ENCODE peak calls at places on chromosomes 3 and 15, in eight cellular contexts. O is hepatocyte, Z is neuronal stem cell, A is body of pancreas, S is uterus, K is heart left ventricle, B is adrenal gland, X is aorta. V is an unnamed sample.

GRCh38 chr15:34650177-34650576 is 66.7 kb upstream of the GOLGA8B start:
- DNase-seq in O (no peak), Z (no peak), A (no peak), S (no peak), K (no peak), B (no peak), X (no peak), V (no peak)

GRCh38 chr15:80055933-80056332 is 3.5 kb upstream of the ZFAND6 start:
- DNase-seq in O (no peak), Z (no peak), A (no peak), S (no peak), K (no peak), B (no peak), X (no peak), V (no peak)

GRCh38 chr15:52136471-52136993 is 24.0 kb upstream of the BCL2L10 start:
- DNase-seq in O (no peak), Z (no peak), A (no peak), S (no peak), K (no peak), B (no peak), X (no peak), V (no peak)

GRCh38 chr15:64285871-64286270 is 70.1 kb downstream of the CSNK1G1 start:
- DNase-seq in O (no peak), Z (peak; percentile 11), A (no peak), S (no peak), K (no peak), B (no peak), X (no peak), V (no peak)

GRCh38 chr3:55161256-55161655 is 233.4 kb upstream of the LRTM1 start:
- DNase-seq in O (no peak), Z (no peak), A (no peak), S (no peak), K (no peak), B (no peak), X (no peak), V (no peak)

GRCh38 chr15:96361309-96362000 is 31.0 kb downstream of the NR2F2 start:
- DNase-seq in O (no peak), Z (no peak), A (no peak), S (no peak), K (no peak), B (no peak), X (no peak), V (no peak)

GRCh38 chr15:45326776-45327175 is 51.6 kb downstream of the GATM start:
- DNase-seq in O (no peak), Z (no peak), A (no peak), S (no peak), K (no peak), B (no peak), X (no peak), V (no peak)

GRCh38 chr3:141602706-141603105 is 115.9 kb downstream of the RASA2 start:
- DNase-seq in O (no peak), Z (no peak), A (no peak), S (no peak), K (no peak), B (no peak), X (no peak), V (no peak)

GRCh38 chr3:127483902-127484591 is 106.5 kb downstream of the TPRA1 start:
- DNase-seq in O (no peak), Z (no peak), A (no peak), S (no peak), K (peak; percentile 3), B (peak; percentile 18), X (peak; percentile 40), V (no peak)

GRCh38 chr3:57079221-57079831 is 18.9 kb downstream of the SPATA12 start:
- DNase-seq in O (peak; percentile 80), Z (peak; percentile 56), A (peak; percentile 31), S (peak; percentile 51), K (peak; percentile 36), B (no peak), X (peak; percentile 85), V (peak; percentile 51)

GRCh38 chr15:36403351-36403750 is 176.1 kb upstream of the CDIN1 start:
- DNase-seq in O (no peak), Z (peak; percentile 17), A (no peak), S (no peak), K (no peak), B (no peak), X (no peak), V (no peak)

GRCh38 chr3:79297242-79297641 is 470.6 kb downstream of the ROBO1 start:
- DNase-seq in O (no peak), Z (no peak), A (no peak), S (no peak), K (no peak), B (no peak), X (no peak), V (no peak)

GRCh38 chr15:36407647-36408046 is 171.8 kb upstream of the CDIN1 start:
- DNase-seq in O (no peak), Z (no peak), A (no peak), S (no peak), K (no peak), B (no peak), X (no peak), V (no peak)

GRCh38 chr3:45688194-45688881 is 858 bp upstream of the SACM1L start:
- DNase-seq in O (peak; percentile 61), Z (peak; percentile 53), A (no peak), S (peak; percentile 42), K (no peak), B (peak; percentile 70), X (peak; percentile 77), V (peak; percentile 53)

GRCh38 chr3:125313060-125313635 is 62.0 kb downstream of the ZNF148 start:
- DNase-seq in O (no peak), Z (no peak), A (no peak), S (no peak), K (no peak), B (no peak), X (no peak), V (no peak)

GRCh38 chr15:49495993-49496747 is 73.1 kb downstream of the FGF7 start:
- DNase-seq in O (no peak), Z (no peak), A (no peak), S (no peak), K (no peak), B (no peak), X (no peak), V (no peak)

GRCh38 chr3:21158801-21159564 is 592.0 kb downstream of the ZNF385D start:
- DNase-seq in O (peak; percentile 4), Z (no peak), A (no peak), S (no peak), K (no peak), B (no peak), X (no peak), V (no peak)

GRCh38 chr3:54950391-54951003 is 22.6 kb upstream of the LRTM1 start:
- DNase-seq in O (no peak), Z (no peak), A (no peak), S (no peak), K (no peak), B (no peak), X (no peak), V (no peak)

GRCh38 chr3:5245927-5246326 is 58.4 kb downstream of the EDEM1 start:
- DNase-seq in O (no peak), Z (no peak), A (no peak), S (no peak), K (no peak), B (no peak), X (no peak), V (no peak)

GRCh38 chr3:113514265-113514769 is 639 bp downstream of the SPICE1 start:
- DNase-seq in O (no peak), Z (no peak), A (no peak), S (no peak), K (no peak), B (no peak), X (no peak), V (no peak)

DNA sequence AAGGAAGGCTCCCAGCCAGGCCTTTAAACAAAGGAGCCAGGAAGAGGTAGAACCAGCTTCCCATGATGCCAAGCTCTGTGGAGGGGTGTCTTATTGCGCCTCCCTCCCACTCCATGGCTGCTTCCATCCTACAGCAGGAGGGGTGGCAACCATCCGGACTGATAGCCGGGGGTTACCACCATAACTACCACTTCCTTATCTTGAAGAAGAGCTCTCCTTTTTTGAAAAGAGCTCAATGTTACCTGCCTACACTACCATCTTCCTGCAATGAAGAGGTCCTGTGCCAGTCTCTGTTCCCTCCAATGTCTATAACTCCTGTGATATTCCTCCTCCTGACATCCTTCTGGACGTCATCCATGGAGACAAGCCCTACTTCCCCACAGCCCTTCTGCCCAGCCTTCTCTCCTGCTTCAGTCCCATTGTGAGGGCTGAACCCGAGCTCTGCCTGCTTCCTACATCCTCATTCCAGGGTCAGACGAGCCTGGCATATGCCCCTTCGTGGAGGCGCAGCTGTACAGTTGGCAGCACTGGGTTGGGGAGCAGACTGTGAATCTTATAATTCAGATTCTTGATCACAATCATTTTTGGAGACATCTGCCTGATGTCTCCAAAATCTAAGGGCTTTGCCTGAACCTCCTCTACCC is 8.5 kb downstream of the CCDC9B start:
- DNase-seq in O (no peak), Z (no peak), A (no peak), S (no peak), K (no peak), B (no peak), X (no peak), V (no peak)
- H3K4me1 ChIP-seq in O (peaks cover 43% of the 10 kb centered on the region), Z (peaks cover 40% of the 10 kb centered on the region), A (peaks cover 54% of the 10 kb centered on the region), S (no peaks in the 10 kb centered on the region), K (peaks cover 85% of the 10 kb centered on the region), B (no peaks in the 10 kb centered on the region), X (peaks cover 5% of the 10 kb centered on the region), V (peaks cover 36% of the 10 kb centered on the region)

GRCh38 chr15:37733628-37734027 is 200.8 kb upstream of the TMCO5A start:
- DNase-seq in O (no peak), Z (no peak), A (no peak), S (no peak), K (no peak), B (no peak), X (no peak), V (no peak)
- H3K9me3 ChIP-seq in O (no peaks in the 10 kb centered on the region), Z (no peaks in the 10 kb centered on the region), A (no peaks in the 10 kb centered on the region), S (no peaks in the 10 kb centered on the region), K (no peaks in the 10 kb centered on the region), B (no peaks in the 10 kb centered on the region), X (no peaks in the 10 kb centered on the region), V (no peaks in the 10 kb centered on the region)

DNA sequence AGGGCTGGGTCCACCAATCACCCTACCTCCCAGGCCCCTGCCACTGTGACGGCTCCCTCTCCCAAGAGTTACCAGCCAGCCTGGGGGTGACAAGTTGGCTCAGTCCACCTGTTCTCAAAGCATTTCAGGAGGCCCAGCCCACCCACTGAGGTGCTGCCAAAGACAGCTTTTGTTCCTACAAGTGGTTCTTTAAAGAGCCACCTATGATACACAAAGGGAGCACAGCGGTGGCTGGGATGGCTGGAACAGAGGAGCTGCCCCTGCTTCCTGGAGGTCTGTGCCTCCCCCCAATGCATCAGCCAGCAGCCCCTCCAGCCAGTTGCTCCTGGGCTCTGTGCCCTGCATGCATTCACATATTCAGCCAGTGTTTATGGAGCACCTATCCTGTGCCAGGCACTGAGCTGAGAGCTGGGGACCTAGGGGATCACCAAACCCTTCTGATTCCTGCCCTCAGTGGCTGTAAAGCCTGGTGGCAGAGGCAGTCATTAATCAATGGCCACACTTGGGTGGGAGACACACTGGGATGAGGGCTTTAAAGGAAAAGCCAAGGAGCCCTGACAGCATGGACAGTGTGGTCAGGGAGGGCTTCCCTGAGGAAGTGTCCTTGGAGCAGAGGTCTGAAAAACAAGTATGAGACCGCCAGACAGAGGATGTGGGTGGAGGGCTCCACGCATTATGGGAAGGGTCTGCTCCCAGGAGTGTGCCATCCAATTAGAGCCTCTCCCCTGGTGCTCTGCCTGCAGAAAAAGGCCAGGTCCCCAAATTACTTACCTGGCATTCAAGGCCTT is 107.1 kb upstream of the LINGO1 start:
- DNase-seq in O (no peak), Z (peak; percentile 50), A (no peak), S (no peak), K (no peak), B (no peak), X (no peak), V (no peak)
- H3K4me3 ChIP-seq in O (no peak overlapping the region), Z (no peak overlapping the region), A (no peak overlapping the region), S (no peak overlapping the region), K (no peak overlapping the region), B (no peak overlapping the region), X (no peak overlapping the region), V (no peak overlapping the region)

GRCh38 chr3:73614385-73614784 is 10.4 kb downstream of the PDZRN3 start:
- DNase-seq in O (peak; percentile 60), Z (no peak), A (peak; percentile 71), S (peak; percentile 52), K (peak; percentile 41), B (no peak), X (no peak), V (no peak)
- H3K4me1 ChIP-seq in O (peaks cover 44% of the 10 kb centered on the region), Z (peaks cover under 1% of the 10 kb centered on the region), A (peaks cover 8% of the 10 kb centered on the region), S (peaks cover 10% of the 10 kb centered on the region), K (peaks cover 74% of the 10 kb centered on the region), B (peaks cover 6% of the 10 kb centered on the region), X (peaks cover 15% of the 10 kb centered on the region), V (no peaks in the 10 kb centered on the region)